ENCODE peak calls at places on chromosome 7, in ten cellular contexts. Z is IMR-90; L is CD8-positive, alpha-beta T cell; C is body of pancreas; Q is H9; N is spleen; E is uterus; M is CD8-positive, alpha-beta memory T cell; K is breast epithelium; I is mammary epithelial cell. U is an unnamed sample. For H3K4me1, the result is how much of the 10 kb centered on the place peaks cover.

GRCh38 chr7:41190615-41191014 is 512.3 kb downstream of the INHBA start:
- DNase-seq in Z (no peak), L (no peak), C (no peak), Q (no peak), N (no peak), E (no peak), M (no peak), K (no peak), I (no peak), U (no peak)

GRCh38 chr7:30322656-30323355 is 38.4 kb downstream of the ZNRF2 start:
- DNase-seq in Z (no peak), L (no peak), C (no peak), Q (no peak), N (no peak), E (no peak), M (peak), K (no peak), I (peak), U (no peak)

GRCh38 chr7:158192184-158192835 is 395.3 kb downstream of the PTPRN2 start:
- DNase-seq in Z (no peak), L (no peak), C (no peak), Q (no peak), N (peak), E (no peak), M (no peak), K (no peak), I (no peak), U (no peak)

GRCh38 chr7:20559883-20560282 is 55.6 kb upstream of the ABCB5 start:
- DNase-seq in Z (no peak), L (no peak), C (no peak), Q (no peak), N (no peak), E (no peak), M (no peak), K (no peak), I (no peak), U (no peak)

GRCh38 chr7:112537822-112538221 is 57.0 kb downstream of the LSMEM1 start:
- DNase-seq in Z (no peak), L (no peak), C (no peak), Q (no peak), N (no peak), E (no peak), M (no peak), K (no peak), I (no peak), U (no peak)

GRCh38 chr7:103937680-103938079 is 51.8 kb downstream of the RELN start:
- DNase-seq in Z (no peak), L (no peak), C (no peak), Q (no peak), N (no peak), E (no peak), M (no peak), K (no peak), I (no peak), U (no peak)

GRCh38 chr7:11343818-11344413 is 370.2 kb downstream of the PHF14 start:
- DNase-seq in Z (peak), L (no peak), C (no peak), Q (no peak), N (no peak), E (no peak), M (no peak), K (no peak), I (peak), U (no peak)

GRCh38 chr7:22110227-22110839 is 164.6 kb upstream of the CDCA7L start:
- DNase-seq in Z (peak), L (peak), C (peak), Q (peak), N (no peak), E (peak), M (peak), K (no peak), I (peak), U (no peak)

GRCh38 chr7:71430246-71430645 is 298.3 kb downstream of the GALNT17 start:
- DNase-seq in Z (no peak), L (no peak), C (no peak), Q (no peak), N (no peak), E (no peak), M (no peak), K (no peak), I (no peak), U (no peak)

GRCh38 chr7:44101966-44102845 is 1.9 kb upstream of the AEBP1 start:
- DNase-seq in Z (peak), L (no peak), C (no peak), Q (no peak), N (peak), E (no peak), M (no peak), K (no peak), I (peak), U (no peak)

GRCh38 chr7:80851896-80852476 is 66.9 kb downstream of the SEMA3C start:
- DNase-seq in Z (peak), L (no peak), C (no peak), Q (no peak), N (no peak), E (no peak), M (no peak), K (no peak), I (peak), U (no peak)

GRCh38 chr7:141649865-141650499 is 52.0 kb downstream of the DENND11 start:
- DNase-seq in Z (peak), L (no peak), C (peak), Q (peak), N (no peak), E (peak), M (no peak), K (peak), I (peak), U (no peak)

GRCh38 chr7:3404490-3404889 is 103.4 kb downstream of the SDK1 start:
- DNase-seq in Z (peak), L (no peak), C (peak), Q (no peak), N (no peak), E (no peak), M (no peak), K (no peak), I (peak), U (no peak)

GRCh38 chr7:7331523-7331922 is 149.2 kb downstream of the C1GALT1 start:
- DNase-seq in Z (no peak), L (no peak), C (no peak), Q (no peak), N (no peak), E (no peak), M (no peak), K (no peak), I (no peak), U (no peak)

GRCh38 chr7:411677-412312 is 107.9 kb downstream of the PDGFA start:
- DNase-seq in Z (no peak), L (no peak), C (no peak), Q (no peak), N (peak), E (no peak), M (no peak), K (peak), I (no peak), U (no peak)

GRCh38 chr7:121107923-121108498 is 119.5 kb downstream of the CPED1 start:
- DNase-seq in Z (peak), L (no peak), C (no peak), Q (no peak), N (no peak), E (no peak), M (peak), K (no peak), I (peak), U (no peak)

GRCh38 chr7:23852988-23853387 is 143.0 kb downstream of the STK31 start:
- DNase-seq in Z (no peak), L (no peak), C (no peak), Q (no peak), N (no peak), E (no peak), M (no peak), K (no peak), I (no peak), U (no peak)

GRCh38 chr7:158446281-158446680 is 141.3 kb downstream of the PTPRN2 start:
- DNase-seq in Z (no peak), L (no peak), C (no peak), Q (no peak), N (no peak), E (no peak), M (no peak), K (no peak), I (no peak), U (no peak)

GRCh38 chr7:55016746-55017090 is 2.1 kb upstream of the EGFR start:
- DNase-seq in Z (no peak), L (no peak), C (no peak), Q (no peak), N (no peak), E (no peak), M (no peak), K (no peak), I (no peak), U (no peak)

GRCh38 chr7:140009735-140010134 is 53.0 kb downstream of the PARP12 start:
- DNase-seq in Z (no peak), L (no peak), C (peak), Q (no peak), N (peak), E (no peak), M (no peak), K (no peak), I (no peak), U (peak)

GRCh38 chr7:90595801-90596683 is at the start of gene CDK14:
- DNase-seq in Z (peak), L (no peak), C (peak), Q (peak), N (peak), E (peak), M (no peak), K (peak), I (peak), U (peak)

GRCh38 chr7:132298782-132299181 is 277.5 kb downstream of the PLXNA4 start:
- DNase-seq in Z (peak), L (no peak), C (no peak), Q (no peak), N (no peak), E (no peak), M (no peak), K (no peak), I (peak), U (no peak)

GRCh38 chr7:98317366-98318040 is 36.0 kb downstream of the BRI3 start:
- DNase-seq in Z (no peak), L (no peak), C (no peak), Q (no peak), N (no peak), E (no peak), M (no peak), K (no peak), I (no peak), U (peak)

GRCh38 chr7:27576360-27576944 is 86.2 kb downstream of the HIBADH start:
- DNase-seq in Z (peak), L (no peak), C (no peak), Q (no peak), N (no peak), E (no peak), M (peak), K (no peak), I (peak), U (no peak)

GRCh38 chr7:3866279-3866678 is 565.2 kb downstream of the SDK1 start:
- DNase-seq in Z (no peak), L (no peak), C (peak), Q (no peak), N (no peak), E (no peak), M (no peak), K (no peak), I (no peak), U (no peak)

GRCh38 chr7:46754135-46754730 is 827.7 kb downstream of the TNS3 start:
- DNase-seq in Z (peak), L (no peak), C (no peak), Q (no peak), N (no peak), E (no peak), M (no peak), K (no peak), I (peak), U (no peak)

GRCh38 chr7:101915000-101915399 is 97.6 kb downstream of the CUX1 start:
- DNase-seq in Z (no peak), L (no peak), C (no peak), Q (no peak), N (peak), E (no peak), M (no peak), K (no peak), I (no peak), U (peak)

GRCh38 chr7:75642810-75643486 is 95.8 kb downstream of the HIP1 start:
- DNase-seq in Z (peak), L (peak), C (peak), Q (peak), N (no peak), E (no peak), M (peak), K (no peak), I (peak), U (peak)

GRCh38 chr7:151505836-151506468 is 13.7 kb downstream of the RHEB start:
- DNase-seq in Z (no peak), L (no peak), C (no peak), Q (no peak), N (no peak), E (no peak), M (no peak), K (no peak), I (no peak), U (no peak)

GRCh38 chr7:151503902-151504714 is 15.6 kb downstream of the RHEB start:
- DNase-seq in Z (peak), L (no peak), C (peak), Q (no peak), N (no peak), E (peak), M (no peak), K (no peak), I (peak), U (no peak)

GRCh38 chr7:151505433-151505832 is 14.3 kb downstream of the RHEB start:
- DNase-seq in Z (no peak), L (no peak), C (no peak), Q (no peak), N (no peak), E (no peak), M (no peak), K (no peak), I (no peak), U (no peak)

GRCh38 chr7:151506901-151507382 is 12.8 kb downstream of the RHEB start:
- DNase-seq in Z (no peak), L (no peak), C (no peak), Q (no peak), N (no peak), E (no peak), M (no peak), K (no peak), I (peak), U (no peak)

GRCh38 chr7:151504715-151505326 is 14.9 kb downstream of the RHEB start:
- DNase-seq in Z (no peak), L (no peak), C (no peak), Q (no peak), N (no peak), E (no peak), M (no peak), K (no peak), I (no peak), U (no peak)
- H3K4me1 ChIP-seq in Z (under half), L (under half), C (under half), Q (under half), N (under half), E (under half), M (under half), K (under half), I (under half), U (under half)

DNA sequence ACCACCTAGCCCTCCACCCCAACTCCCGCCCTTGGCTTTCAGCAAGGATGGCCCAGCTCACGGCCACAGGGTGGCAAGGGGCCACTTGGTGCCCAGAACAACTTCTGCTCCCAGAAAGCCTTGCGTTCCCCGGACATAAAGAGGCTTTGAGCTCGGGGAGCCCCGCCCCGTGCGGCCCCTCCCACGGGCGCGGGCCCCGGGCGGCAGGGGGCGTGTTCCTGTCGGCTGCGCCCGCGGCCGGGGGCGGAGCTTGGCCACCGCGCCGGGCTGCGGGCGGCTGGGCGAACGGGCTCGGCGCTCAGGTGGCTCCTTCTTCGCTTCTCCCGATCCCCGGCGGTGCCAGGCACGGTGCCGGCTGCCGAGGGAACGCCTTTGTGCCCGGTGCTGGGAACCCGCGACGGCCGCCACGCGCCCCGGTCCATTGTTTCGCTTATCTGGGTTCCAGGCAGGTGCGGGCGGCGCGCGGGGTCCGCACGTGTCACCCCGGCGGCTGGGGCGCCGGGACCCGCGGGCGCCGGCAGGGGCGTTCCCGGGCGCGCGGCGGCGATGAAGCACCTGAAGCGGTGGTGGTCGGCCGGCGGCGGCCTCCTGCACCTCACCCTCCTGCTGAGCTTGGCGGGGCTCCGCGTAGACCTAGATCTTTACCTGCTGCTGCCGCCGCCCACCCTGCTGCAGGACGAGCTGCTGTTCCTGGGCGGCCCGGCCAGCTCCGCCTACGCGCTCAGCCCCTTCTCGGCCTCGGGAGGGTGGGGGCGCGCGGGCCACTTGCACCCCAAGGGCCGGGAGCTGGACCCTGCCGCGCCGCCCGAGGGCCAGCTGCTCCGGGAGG is at the start of gene NFE2L3:
- DNase-seq in Z (peak), L (peak), C (peak), Q (peak), N (peak), E (peak), M (peak), K (no peak), I (peak), U (peak)
- H3K27ac ChIP-seq in Z (peak), L (no peak), C (peak), Q (peak), N (peak), E (no peak), M (peak), K (no peak), I (peak), U (peak)

GRCh38 chr7:104979167-104979841 is 34.7 kb upstream of the KMT2E start:
- DNase-seq in Z (peak), L (no peak), C (no peak), Q (peak), N (no peak), E (no peak), M (no peak), K (no peak), I (peak), U (no peak)
- H3K4me1 ChIP-seq in Z (under half), L (under half), C (half or more), Q (under half), N (under half), E (under half), M (under half), K (under half), I (under half), U (half or more)

GRCh38 chr7:108016841-108017775 is 14.1 kb upstream of the LAMB1 start:
- DNase-seq in Z (peak), L (no peak), C (peak), Q (no peak), N (no peak), E (no peak), M (no peak), K (no peak), I (peak), U (no peak)
- H3K27ac ChIP-seq in Z (peak), L (no peak), C (no peak), Q (no peak), N (no peak), E (no peak), M (no peak), K (no peak), I (no peak), U (no peak)

GRCh38 chr7:116230191-116231005 is 20.1 kb downstream of the TES start:
- DNase-seq in Z (no peak), L (no peak), C (peak), Q (no peak), N (no peak), E (no peak), M (no peak), K (no peak), I (no peak), U (no peak)
- H3K4me1 ChIP-seq in Z (under half), L (half or more), C (under half), Q (under half), N (under half), E (under half), M (half or more), K (under half), I (half or more), U (under half)